ENCODE peak calls at places on chromosome 10, in six cellular contexts. D is epithelial cell of proximal tubule, O is GM12864, Y is sigmoid colon, M is GM10248, G is nephron progenitor cell. I is an unnamed sample.

GRCh38 chr10:130218181-130218641 is 82.0 kb downstream of the GLRX3 start:
- DNase-seq in M (no peak), O (no peak), G (no peak), D (no peak), Y (peak), I (no peak)

GRCh38 chr10:132281915-132282666 is 25.7 kb downstream of the STK32C start:
- DNase-seq in M (no peak), Y (no peak), D (no peak), O (no peak), G (no peak), I (no peak)

GRCh38 chr10:104054430-104054829 is 31.2 kb downstream of the COL17A1 start:
- DNase-seq in D (no peak), Y (no peak), G (no peak), O (no peak), M (no peak), I (no peak)

GRCh38 chr10:64070241-64070640 is 549.0 kb downstream of the REEP3 start:
- DNase-seq in D (no peak), G (no peak), O (no peak), Y (no peak), M (no peak), I (no peak)

GRCh38 chr10:114306116-114306973 is 67.3 kb downstream of the VWA2 start:
- DNase-seq in Y (peak), O (no peak), M (no peak), G (no peak), D (peak), I (no peak)

GRCh38 chr10:102753724-102754123 is 10.0 kb downstream of the WBP1L start:
- DNase-seq in D (no peak), G (no peak), M (no peak), O (no peak), Y (no peak), I (no peak)

GRCh38 chr10:63221950-63222349 is 88.8 kb downstream of the NRBF2 start:
- DNase-seq in M (no peak), O (no peak), Y (no peak), G (no peak), D (no peak), I (no peak)

GRCh38 chr10:118960166-118961090 is 69.1 kb upstream of the NANOS1 start:
- DNase-seq in Y (no peak), D (no peak), G (no peak), M (no peak), O (no peak), I (no peak)

GRCh38 chr10:89458289-89458688 is 43.9 kb downstream of the IFIT5 start:
- DNase-seq in O (no peak), M (no peak), D (no peak), Y (no peak), G (no peak), I (no peak)

GRCh38 chr10:76082232-76082631 is 650.8 kb downstream of the LRMDA start:
- DNase-seq in Y (no peak), D (no peak), O (no peak), G (no peak), M (no peak), I (no peak)

GRCh38 chr10:50991496-50992355 is 82.6 kb upstream of the PRKG1 start:
- DNase-seq in G (peak), M (no peak), D (no peak), O (no peak), Y (peak), I (no peak)

GRCh38 chr10:93152136-93152535 is 78.4 kb downstream of the CYP26A1 start:
- DNase-seq in O (no peak), D (no peak), Y (no peak), G (no peak), M (no peak), I (no peak)

GRCh38 chr10:50605280-50606270 is 18.2 kb downstream of the SGMS1 start:
- DNase-seq in Y (peak), M (peak), O (no peak), D (no peak), G (no peak), I (peak)

GRCh38 chr10:71616817-71617654 is 102.5 kb downstream of the C10orf105 start:
- DNase-seq in O (no peak), Y (no peak), D (no peak), G (no peak), M (no peak), I (no peak)

GRCh38 chr10:95415631-95416031 is 124.8 kb upstream of the PDLIM1 start:
- DNase-seq in Y (no peak), O (no peak), M (no peak), D (no peak), G (peak), I (no peak)

GRCh38 chr10:33326897-33327296 is 7.6 kb downstream of the NRP1 start:
- DNase-seq in G (no peak), D (no peak), O (no peak), Y (no peak), M (no peak), I (no peak)

GRCh38 chr10:120221873-120222485 is 235.0 kb upstream of the PLPP4 start:
- DNase-seq in G (peak), O (peak), Y (no peak), D (peak), M (peak), I (peak)

GRCh38 chr10:30686706-30687105 is 57.2 kb upstream of the LYZL2 start:
- DNase-seq in O (no peak), M (no peak), D (no peak), Y (no peak), G (no peak), I (no peak)

GRCh38 chr10:49366460-49366859 is 29.4 kb downstream of the DRGX start:
- DNase-seq in O (no peak), Y (no peak), G (no peak), D (no peak), M (no peak), I (no peak)

GRCh38 chr10:49364747-49365146 is 31.1 kb downstream of the DRGX start:
- DNase-seq in M (no peak), O (no peak), G (no peak), D (no peak), Y (no peak), I (no peak)

GRCh38 chr10:49365275-49365674 is 30.6 kb downstream of the DRGX start:
- DNase-seq in G (no peak), D (no peak), O (no peak), M (no peak), Y (peak), I (no peak)

GRCh38 chr10:49367600-49367999 is 28.3 kb downstream of the DRGX start:
- DNase-seq in O (no peak), D (no peak), G (peak), Y (no peak), M (no peak), I (no peak)

GRCh38 chr10:49365675-49366415 is 30.0 kb downstream of the DRGX start:
- DNase-seq in M (no peak), O (no peak), D (no peak), G (no peak), Y (peak), I (no peak)
- TF ChIP-seq CTCF in M (no peak), O (no peak), D (no peak), G (no peak), Y (no peak), I (no peak)

GRCh38 chr10:73782749-73783085 is 869 bp downstream of the CHCHD1 start:
- DNase-seq in O (no peak), Y (no peak), M (no peak), G (no peak), D (no peak), I (no peak)

GRCh38 chr10:73786512-73786885 is 1.1 kb downstream of the ZSWIM8 start:
- DNase-seq in D (no peak), O (no peak), Y (no peak), G (no peak), M (no peak), I (no peak)

GRCh38 chr10:73788864-73789658 is 3.7 kb downstream of the ZSWIM8 start:
- DNase-seq in G (no peak), Y (no peak), O (no peak), M (no peak), D (no peak), I (no peak)

GRCh38 chr10:73785221-73785720 is at the start of gene ZSWIM8:
- DNase-seq in Y (peak), M (peak), D (peak), O (peak), G (peak), I (peak)

GRCh38 chr10:73785721-73786511 is 510 bp downstream of the ZSWIM8 start:
- DNase-seq in D (no peak), G (peak), M (peak), O (no peak), Y (no peak), I (peak)
- TF ChIP-seq CTCF in D (no peak), G (no peak), M (no peak), O (no peak), Y (no peak), I (no peak)

GRCh38 chr10:57849726-57850357 is 417.9 kb downstream of the IPMK start:
- DNase-seq in O (no peak), Y (no peak), M (no peak), D (no peak), G (no peak), I (no peak)
- TF ChIP-seq CTCF in O (no peak), Y (no peak), M (no peak), D (peak), G (peak), I (peak)

GRCh38 chr10:101607124-101607523 is 19.0 kb downstream of the DPCD start:
- DNase-seq in O (no peak), Y (no peak), D (no peak), G (no peak), M (no peak), I (no peak)
- TF ChIP-seq CTCF in O (no peak), Y (no peak), D (no peak), G (no peak), M (no peak), I (no peak)

DNA sequence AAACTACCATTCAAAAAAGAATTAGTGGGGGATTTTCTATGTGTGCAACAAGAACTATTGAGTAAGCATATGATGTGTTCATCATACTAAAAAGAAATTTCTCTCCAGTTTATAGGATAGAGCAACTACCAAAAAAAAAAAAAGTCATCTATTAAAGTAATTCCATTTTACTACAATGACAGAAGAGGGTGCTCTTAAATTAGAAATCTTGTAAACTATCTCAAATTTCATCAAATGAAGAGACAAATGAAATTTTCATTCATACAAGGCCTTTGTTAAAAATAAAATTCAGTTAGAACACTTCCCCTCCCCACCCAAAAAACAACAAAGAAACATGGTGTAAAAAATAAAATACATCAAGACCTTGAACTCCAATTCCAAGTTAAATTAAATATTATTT is 195.4 kb upstream of the PLXDC2 start:
- DNase-seq in G (no peak), Y (no peak), M (no peak), O (no peak), D (no peak), I (no peak)
- TF ChIP-seq CTCF in G (no peak), Y (no peak), M (no peak), O (no peak), D (no peak), I (no peak)

DNA sequence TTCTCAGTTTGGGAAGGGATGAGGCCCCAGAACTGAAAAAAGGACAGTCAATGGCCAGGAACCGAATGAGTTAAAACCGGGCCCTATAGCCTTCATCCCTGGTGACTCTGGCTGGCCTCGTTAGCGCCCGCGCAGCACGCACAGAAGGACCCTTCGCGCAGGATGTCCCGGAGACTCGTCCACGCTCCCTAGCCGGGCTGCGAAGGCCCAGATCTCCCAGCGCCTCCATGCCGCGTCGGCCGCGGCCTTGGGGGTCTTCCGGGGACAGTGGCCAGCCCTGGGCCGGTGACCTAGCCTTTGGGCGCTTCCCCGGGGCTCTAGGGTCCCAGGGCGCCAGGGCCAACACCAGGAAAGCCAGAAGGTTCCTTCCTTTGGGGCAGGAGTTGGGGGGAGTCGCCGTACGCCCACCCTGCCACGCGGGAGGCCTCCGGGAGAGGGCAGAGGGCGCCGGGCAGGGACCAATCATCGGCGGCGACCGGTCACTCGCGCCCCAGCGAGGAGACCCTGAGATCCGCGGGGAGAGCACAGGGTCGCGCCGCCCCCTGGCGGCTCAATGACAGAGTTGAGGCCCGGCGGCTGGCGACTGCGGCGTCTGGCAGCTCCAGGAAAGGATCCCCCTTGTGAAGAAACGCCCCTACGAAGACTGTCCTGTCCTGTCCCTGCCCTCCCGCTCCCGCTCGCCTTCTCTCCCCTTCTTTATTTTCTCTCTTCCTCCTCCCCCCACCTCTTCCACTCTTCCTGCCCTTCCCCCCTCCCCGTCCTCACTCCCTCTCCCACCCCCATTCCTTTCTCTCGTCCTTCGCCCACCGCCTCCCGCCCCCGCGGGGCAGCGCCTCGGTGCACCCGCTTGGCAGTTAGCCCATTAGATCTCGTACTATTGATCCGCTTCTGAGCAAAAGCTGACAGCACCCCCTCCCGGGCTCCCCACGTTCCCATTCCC is 62.3 kb upstream of the LBX1 start:
- DNase-seq in G (peak), D (no peak), Y (no peak), O (no peak), M (peak), I (peak)
- TF ChIP-seq CTCF in G (peak), D (peak), Y (peak), O (peak), M (peak), I (peak)